ENCODE peak calls at places on chromosome 20, in four cellular contexts. Z, C, O and H are unnamed samples.

GRCh38 chr20:38167466-38167850 is 2.4 kb upstream of the TGM2 start:
- DNase-seq in Z (no peak), C (no peak), O (no peak), H (no peak)

GRCh38 chr20:46573234-46573633 is 22.8 kb upstream of the OCSTAMP start:
- DNase-seq in Z (no peak), C (no peak), O (no peak), H (no peak)

GRCh38 chr20:3245156-3245555 is 6.2 kb upstream of the SLC4A11 start:
- DNase-seq in Z (no peak), C (no peak), O (no peak), H (no peak)

GRCh38 chr20:8309638-8310037 is 177.6 kb downstream of the PLCB1 start:
- DNase-seq in Z (no peak), C (no peak), O (no peak), H (no peak)

GRCh38 chr20:63297371-63297781 is 4.4 kb downstream of the COL20A1 start:
- DNase-seq in Z (no peak), C (no peak), O (no peak), H (no peak)

GRCh38 chr20:13119583-13119982 is 101.5 kb upstream of the ISM1 start:
- DNase-seq in Z (peak; percentile 38), C (no peak), O (peak; percentile 16), H (peak; percentile 44)

GRCh38 chr20:20685635-20686034 is 26.8 kb downstream of the RALGAPA2 start:
- DNase-seq in Z (no peak), C (no peak), O (no peak), H (no peak)

GRCh38 chr20:6673071-6673470 is 94.4 kb upstream of the BMP2 start:
- DNase-seq in Z (no peak), C (no peak), O (no peak), H (no peak)

GRCh38 chr20:45359406-45360148 is 3.4 kb upstream of the SYS1 start:
- DNase-seq in Z (peak; percentile 54), C (no peak), O (no peak), H (no peak)

GRCh38 chr20:57612916-57613315 is 7.3 kb downstream of the ZBP1 start:
- DNase-seq in Z (no peak), C (no peak), O (no peak), H (no peak)

GRCh38 chr20:3164763-3165410 is 5.2 kb upstream of the FASTKD5 start:
- DNase-seq in Z (no peak), C (no peak), O (no peak), H (no peak)

GRCh38 chr20:61963885-61964674 is 101.6 kb downstream of the TAF4 start:
- DNase-seq in Z (no peak), C (no peak), O (no peak), H (peak; percentile 13)

GRCh38 chr20:58174708-58175287 is 53.7 kb downstream of the ANKRD60 start:
- DNase-seq in Z (no peak), C (no peak), O (no peak), H (peak; percentile 68)

GRCh38 chr20:53805895-53806384 is 212.3 kb upstream of the ZNF217 start:
- DNase-seq in Z (no peak), C (no peak), O (no peak), H (no peak)

GRCh38 chr20:31608256-31608980 is 3.3 kb downstream of the ID1 start:
- DNase-seq in Z (peak; percentile 79), C (peak; percentile 91), O (no peak), H (peak; percentile 53)

GRCh38 chr20:61779176-61779965 is 286.3 kb downstream of the TAF4 start:
- DNase-seq in Z (no peak), C (no peak), O (no peak), H (no peak)

GRCh38 chr20:49483018-49483705 is 694 bp upstream of the KCNB1 start:
- DNase-seq in Z (no peak), C (no peak), O (no peak), H (no peak)

GRCh38 chr20:11544029-11544678 is 373.5 kb upstream of the BTBD3 start:
- DNase-seq in Z (peak; percentile 31), C (no peak), O (no peak), H (peak; percentile 54)

GRCh38 chr20:61765871-61766654 is 299.6 kb downstream of the TAF4 start:
- DNase-seq in Z (no peak), C (no peak), O (no peak), H (peak; percentile 26)

GRCh38 chr20:20824924-20825584 is 112.6 kb upstream of the RALGAPA2 start:
- DNase-seq in Z (peak; percentile 58), C (peak; percentile 60), O (peak; percentile 62), H (peak; percentile 65)

GRCh38 chr20:32091888-32092346 is 17.6 kb upstream of the TM9SF4 start:
- DNase-seq in Z (peak; percentile 88), C (peak; percentile 71), O (peak; percentile 83), H (peak; percentile 91)

GRCh38 chr20:62156592-62157386 is 13.2 kb downstream of the SS18L1 start:
- DNase-seq in Z (peak; percentile 70), C (no peak), O (peak; percentile 81), H (peak; percentile 68)

GRCh38 chr20:41293269-41294037 is 24.1 kb downstream of the ZHX3 start:
- DNase-seq in Z (no peak), C (no peak), O (no peak), H (peak; percentile 28)

GRCh38 chr20:11452326-11452725 is 465.4 kb upstream of the BTBD3 start:
- DNase-seq in Z (no peak), C (no peak), O (no peak), H (no peak)

GRCh38 chr20:42565106-42565990 is 624.4 kb downstream of the PTPRT start:
- DNase-seq in Z (no peak), C (no peak), O (no peak), H (no peak)

GRCh38 chr20:35004749-35005462 is 49.2 kb downstream of the MYH7B start:
- DNase-seq in Z (no peak), C (no peak), O (no peak), H (no peak)

GRCh38 chr20:43973671-43974450 is 59.2 kb downstream of the TOX2 start:
- DNase-seq in Z (no peak), C (no peak), O (no peak), H (no peak)

GRCh38 chr20:46159101-46159897 is 41.2 kb downstream of the CD40 start:
- DNase-seq in Z (no peak), C (no peak), O (no peak), H (no peak)

GRCh38 chr20:33914871-33915270 is 78.8 kb upstream of the RALY start:
- DNase-seq in Z (no peak), C (no peak), O (no peak), H (no peak)

GRCh38 chr20:63741676-63742380 is 2.3 kb downstream of the SLC2A4RG start:
- DNase-seq in Z (no peak), C (peak; percentile 60), O (no peak), H (no peak)

GRCh38 chr20:36744764-36745191 is 1.1 kb downstream of the NDRG3 start:
- DNase-seq in Z (peak; percentile 70), C (no peak), O (no peak), H (peak; percentile 21)

GRCh38 chr20:41347523-41348429 is 7.2 kb downstream of the LPIN3 start:
- DNase-seq in Z (peak; percentile 74), C (no peak), O (no peak), H (no peak)

GRCh38 chr20:10857362-10858070 is 183.7 kb upstream of the JAG1 start:
- DNase-seq in Z (peak; percentile 22), C (peak; percentile 59), O (no peak), H (no peak)

GRCh38 chr20:36084897-36085617 is 69.5 kb upstream of the EPB41L1 start:
- DNase-seq in Z (no peak), C (no peak), O (no peak), H (no peak)

GRCh38 chr20:21981179-21981578 is 275.7 kb downstream of the PAX1 start:
- DNase-seq in Z (no peak), C (no peak), O (no peak), H (no peak)

GRCh38 chr20:37669773-37670236 is 24.0 kb upstream of the CTNNBL1 start:
- DNase-seq in Z (no peak), C (no peak), O (peak; percentile 24), H (no peak)

GRCh38 chr20:36199293-36200257 is 36.7 kb upstream of the AAR2 start:
- DNase-seq in Z (peak; percentile 91), C (no peak), O (peak; percentile 79), H (peak; percentile 96)

GRCh38 chr20:5658897-5659296 is 91.3 kb upstream of the SHLD1 start:
- DNase-seq in Z (peak; percentile 37), C (no peak), O (peak; percentile 50), H (peak; percentile 51)

GRCh38 chr20:50517817-50518154 is 7.6 kb downstream of the PTPN1 start:
- DNase-seq in Z (no peak), C (no peak), O (no peak), H (no peak)

GRCh38 chr20:22535483-22535882 is 48.9 kb downstream of the FOXA2 start:
- DNase-seq in Z (no peak), C (no peak), O (no peak), H (no peak)